ENCODE peak calls at places on chromosomes 4 and X, in four cellular contexts. J, U, G and V are unnamed samples.

GRCh38 chrX:106932492-106932923 is 12.3 kb downstream of the CLDN2 start:
- DNase-seq in J (no peak), G (no peak), U (no peak), V (no peak)

GRCh38 chr4:167578906-167579305 is 344.6 kb upstream of the SPOCK3 start:
- DNase-seq in U (no peak), J (no peak), G (no peak), V (no peak)

GRCh38 chr4:153409924-153410501 is 56.1 kb upstream of the TMEM131L start:
- DNase-seq in U (no peak), G (no peak), J (no peak), V (no peak)

GRCh38 chr4:172707622-172708021 is 461.0 kb upstream of the GALNT7 start:
- DNase-seq in U (no peak), J (no peak), G (no peak), V (no peak)

GRCh38 chr4:76948441-76949292 is 885 bp upstream of the SEPTIN11 start:
- DNase-seq in G (no peak), U (peak; percentile 46), J (peak; percentile 79), V (peak; percentile 64)

GRCh38 chr4:110163327-110164070 is 34.9 kb downstream of the ELOVL6 start:
- DNase-seq in G (no peak), U (no peak), J (no peak), V (no peak)

GRCh38 chr4:94446386-94446785 is 5.4 kb upstream of the PDLIM5 start:
- DNase-seq in G (no peak), J (no peak), U (no peak), V (no peak)

GRCh38 chrX:27968891-27969290 is 12.4 kb downstream of the DCAF8L1 start:
- DNase-seq in G (no peak), J (no peak), U (no peak), V (no peak)

GRCh38 chrX:1072637-1073377 is 139.6 kb downstream of the CRLF2 start:
- DNase-seq in U (no peak), G (no peak), J (no peak), V (no peak)

GRCh38 chr4:76623217-76624060 is 188.4 kb downstream of the SHROOM3 start:
- DNase-seq in U (no peak), G (no peak), J (no peak), V (no peak)

GRCh38 chr4:109385260-109385659 is 48.4 kb upstream of the SEC24B start:
- DNase-seq in U (no peak), G (no peak), J (no peak), V (no peak)

GRCh38 chrX:153733651-153734240 is 9.1 kb downstream of the ABCD1 start:
- DNase-seq in G (no peak), J (no peak), U (no peak), V (no peak)

GRCh38 chr4:147347217-147347616 is 133.7 kb upstream of the EDNRA start:
- DNase-seq in U (no peak), G (no peak), J (no peak), V (no peak)

GRCh38 chr4:115154826-115155225 is 41.4 kb upstream of the NDST4 start:
- DNase-seq in J (no peak), U (no peak), G (no peak), V (no peak)

GRCh38 chrX:9642270-9642995 is 123.2 kb downstream of the GPR143 start:
- DNase-seq in J (no peak), U (no peak), G (no peak), V (no peak)

GRCh38 chr4:187268940-187269339 is 545.3 kb upstream of the FAT1 start:
- DNase-seq in J (no peak), U (no peak), G (no peak), V (no peak)

GRCh38 chrX:74514384-74514783 is 93.1 kb downstream of the SLC16A2 start:
- DNase-seq in U (no peak), J (no peak), G (no peak), V (no peak)

GRCh38 chr4:36280555-36280954 is 861 bp upstream of the DTHD1 start:
- DNase-seq in G (no peak), U (no peak), J (no peak), V (no peak)

GRCh38 chr4:141158219-141158618 is 24.9 kb upstream of the RNF150 start:
- DNase-seq in J (no peak), G (peak; percentile 18), U (peak; percentile 15), V (no peak)

GRCh38 chr4:77047037-77047436 is 28.8 kb downstream of the CCNI start:
- DNase-seq in J (no peak), G (no peak), U (no peak), V (no peak)

GRCh38 chr4:7426525-7427171 is 8.1 kb downstream of the PSAPL1 start:
- DNase-seq in J (no peak), G (no peak), U (no peak), V (peak; percentile 22)

GRCh38 chr4:131302108-131302507 is 1847.0 kb upstream of the PCDH10 start:
- DNase-seq in J (no peak), G (no peak), U (no peak), V (no peak)

GRCh38 chrX:47248576-47248975 is 15.8 kb downstream of the USP11 start:
- DNase-seq in G (no peak), J (no peak), U (no peak), V (no peak)

GRCh38 chrX:42754582-42754981 is 23.4 kb downstream of the PPP1R2C start:
- DNase-seq in G (no peak), U (no peak), J (no peak), V (no peak)

GRCh38 chrX:49230500-49231232 is 2.5 kb downstream of the CACNA1F start:
- DNase-seq in G (no peak), U (no peak), J (peak; percentile 88), V (peak; percentile 79)

GRCh38 chr4:138802499-138802898 is 213.1 kb upstream of the NOCT start:
- DNase-seq in G (no peak), U (no peak), J (no peak), V (no peak)

GRCh38 chr4:24164054-24164453 is 274.2 kb upstream of the PPARGC1A start:
- DNase-seq in U (no peak), J (no peak), G (no peak), V (no peak)

GRCh38 chr4:54709281-54709854 is 51.6 kb downstream of the KIT start:
- DNase-seq in G (no peak), J (no peak), U (no peak), V (no peak)

GRCh38 chrX:23726196-23726595 is 16.9 kb downstream of the ACOT9 start:
- DNase-seq in J (no peak), U (no peak), G (no peak), V (no peak)

GRCh38 chr4:151418385-151418784 is 9.4 kb downstream of the FHIP1A start:
- DNase-seq in G (peak; percentile 78), U (no peak), J (no peak), V (no peak)

GRCh38 chr4:169611991-169612868 is at the start of gene NEK1:
- DNase-seq in G (peak; percentile 22), J (peak; percentile 91), U (peak; percentile 89), V (peak; percentile 87)

GRCh38 chr4:3299538-3300197 is 6.8 kb downstream of the RGS12 start:
- DNase-seq in G (no peak), U (no peak), J (no peak), V (no peak)